ENCODE peak calls at places on chromosomes 3 and 15, in four cellular contexts. One of them, this sample, is unnamed.

GRCh38 chr15:92803852-92804609 is 96.1 kb upstream of the CHD2 start:
- DNase-seq in GM12878: peak; percentile 65
- DNase-seq in K562: peak; percentile 86
- DNase-seq in WTC11: no peak
- DNase-seq in this sample: no peak

GRCh38 chr15:60511351-60512157 is 32.6 kb upstream of the ICE2 start:
- DNase-seq in GM12878: no peak
- DNase-seq in WTC11: no peak
- DNase-seq in K562: no peak
- DNase-seq in this sample: no peak

GRCh38 chr3:194300936-194301335 is 50.2 kb downstream of the CPN2 start:
- DNase-seq in K562: no peak
- DNase-seq in GM12878: no peak
- DNase-seq in WTC11: no peak
- DNase-seq in this sample: no peak

GRCh38 chr3:82293867-82294266 is 532.4 kb upstream of the GBE1 start:
- DNase-seq in K562: no peak
- DNase-seq in GM12878: peak; percentile 57
- DNase-seq in WTC11: no peak
- DNase-seq in this sample: no peak

GRCh38 chr3:113496924-113497323 is 18.0 kb downstream of the SPICE1 start:
- DNase-seq in WTC11: no peak
- DNase-seq in GM12878: no peak
- DNase-seq in K562: no peak
- DNase-seq in this sample: no peak

GRCh38 chr3:126317029-126317996 is 39.9 kb downstream of the KLF15 start:
- DNase-seq in K562: no peak
- DNase-seq in WTC11: no peak
- DNase-seq in GM12878: no peak
- DNase-seq in this sample: no peak

GRCh38 chr15:84871428-84871985 is 13.0 kb upstream of the SLC28A1 start:
- DNase-seq in GM12878: no peak
- DNase-seq in WTC11: no peak
- DNase-seq in K562: no peak
- DNase-seq in this sample: no peak

GRCh38 chr15:100108346-100108745 is 233.4 kb downstream of the ADAMTS17 start:
- DNase-seq in GM12878: no peak
- DNase-seq in K562: no peak
- DNase-seq in WTC11: no peak
- DNase-seq in this sample: no peak

GRCh38 chr15:101113114-101114005 is 138.5 kb downstream of the CHSY1 start:
- DNase-seq in WTC11: no peak
- DNase-seq in GM12878: no peak
- DNase-seq in K562: no peak
- DNase-seq in this sample: no peak

GRCh38 chr3:172070269-172070668 is 30.9 kb downstream of the FNDC3B start:
- DNase-seq in WTC11: no peak
- DNase-seq in K562: no peak
- DNase-seq in GM12878: no peak
- DNase-seq in this sample: no peak

GRCh38 chr3:45194791-45195190 is 31.3 kb downstream of the TMEM158 start:
- DNase-seq in K562: no peak
- DNase-seq in GM12878: no peak
- DNase-seq in WTC11: no peak
- DNase-seq in this sample: no peak

GRCh38 chr3:169165196-169166159 is 498.0 kb downstream of the MECOM start:
- DNase-seq in K562: no peak
- DNase-seq in WTC11: no peak
- DNase-seq in GM12878: no peak
- DNase-seq in this sample: no peak

GRCh38 chr3:47565861-47566550 is 12.7 kb downstream of the CSPG5 start:
- DNase-seq in K562: no peak
- DNase-seq in GM12878: no peak
- DNase-seq in WTC11: peak; percentile 28
- DNase-seq in this sample: peak; percentile 41

GRCh38 chr3:182233405-182233804 is 521.7 kb downstream of the SOX2 start:
- DNase-seq in GM12878: no peak
- DNase-seq in WTC11: no peak
- DNase-seq in K562: no peak
- DNase-seq in this sample: no peak

GRCh38 chr3:72794079-72794478 is 54.2 kb downstream of the SHQ1 start:
- DNase-seq in K562: no peak
- DNase-seq in WTC11: no peak
- DNase-seq in GM12878: no peak
- DNase-seq in this sample: no peak

GRCh38 chr15:72835289-72835890 is 51.8 kb upstream of the ADPGK start:
- DNase-seq in GM12878: no peak
- DNase-seq in WTC11: peak; percentile 50
- DNase-seq in K562: no peak
- DNase-seq in this sample: no peak

GRCh38 chr15:99911824-99912223 is 178.6 kb upstream of the LYSMD4 start:
- DNase-seq in K562: no peak
- DNase-seq in WTC11: no peak
- DNase-seq in GM12878: no peak
- DNase-seq in this sample: no peak

GRCh38 chr3:137764001-137764433 is at the start of gene SOX14:
- DNase-seq in GM12878: no peak
- DNase-seq in WTC11: peak; percentile 96
- DNase-seq in K562: no peak
- DNase-seq in this sample: peak; percentile 48

GRCh38 chr3:187648177-187648576 is 22.0 kb downstream of the SST start:
- DNase-seq in K562: no peak
- DNase-seq in WTC11: no peak
- DNase-seq in GM12878: peak; percentile 1
- DNase-seq in this sample: no peak

GRCh38 chr3:52090620-52091468 is 34.5 kb upstream of the DUSP7 start:
- DNase-seq in WTC11: no peak
- DNase-seq in K562: no peak
- DNase-seq in GM12878: no peak
- DNase-seq in this sample: no peak

GRCh38 chr3:52891615-52892081 is 5.7 kb downstream of the STIMATE start:
- DNase-seq in WTC11: no peak
- DNase-seq in GM12878: no peak
- DNase-seq in K562: no peak
- DNase-seq in this sample: no peak

GRCh38 chr3:179038216-179038898 is 33.3 kb downstream of the ZMAT3 start:
- DNase-seq in GM12878: no peak
- DNase-seq in WTC11: no peak
- DNase-seq in K562: no peak
- DNase-seq in this sample: no peak

GRCh38 chr3:143056372-143056771 is 55.0 kb downstream of the U2SURP start:
- DNase-seq in WTC11: no peak
- DNase-seq in K562: no peak
- DNase-seq in GM12878: no peak
- DNase-seq in this sample: no peak

GRCh38 chr3:157469571-157470294 is 33.1 kb downstream of the PTX3 start:
- DNase-seq in WTC11: no peak
- DNase-seq in K562: no peak
- DNase-seq in GM12878: no peak
- DNase-seq in this sample: no peak

GRCh38 chr3:159904911-159905310 is 83.7 kb upstream of the IL12A start:
- DNase-seq in GM12878: no peak
- DNase-seq in WTC11: no peak
- DNase-seq in K562: no peak
- DNase-seq in this sample: no peak

GRCh38 chr15:81337713-81338157 is 13.8 kb upstream of the STARD5 start:
- DNase-seq in WTC11: no peak
- DNase-seq in GM12878: no peak
- DNase-seq in K562: no peak
- DNase-seq in this sample: no peak

GRCh38 chr15:63065262-63066234 is 23.0 kb downstream of the TPM1 start:
- DNase-seq in WTC11: no peak
- DNase-seq in K562: no peak
- DNase-seq in GM12878: no peak
- DNase-seq in this sample: no peak

GRCh38 chr15:39432935-39433334 is 147.9 kb upstream of the THBS1 start:
- DNase-seq in WTC11: no peak
- DNase-seq in K562: no peak
- DNase-seq in GM12878: no peak
- DNase-seq in this sample: no peak

GRCh38 chr3:27479816-27480543 is 4.2 kb downstream of the SLC4A7 start:
- DNase-seq in WTC11: no peak
- DNase-seq in GM12878: no peak
- DNase-seq in K562: no peak
- DNase-seq in this sample: no peak

GRCh38 chr15:49758856-49759255 is 138.0 kb downstream of the DTWD1 start:
- DNase-seq in WTC11: no peak
- DNase-seq in GM12878: no peak
- DNase-seq in K562: no peak
- DNase-seq in this sample: no peak

GRCh38 chr3:33023176-33024136 is 72.0 kb downstream of the CCR4 start:
- DNase-seq in GM12878: no peak
- DNase-seq in K562: no peak
- DNase-seq in WTC11: no peak
- DNase-seq in this sample: no peak

GRCh38 chr3:134449277-134449676 is 36.5 kb downstream of the ANAPC13 start:
- DNase-seq in K562: peak; percentile 7
- DNase-seq in GM12878: no peak
- DNase-seq in WTC11: peak; percentile 64
- DNase-seq in this sample: peak; percentile 29

GRCh38 chr15:75891895-75892294 is 11.8 kb upstream of the FBXO22 start:
- DNase-seq in WTC11: no peak
- DNase-seq in K562: no peak
- DNase-seq in GM12878: no peak
- DNase-seq in this sample: no peak

GRCh38 chr3:44125241-44125640 is 116.4 kb upstream of the TOPAZ1 start:
- DNase-seq in WTC11: no peak
- DNase-seq in GM12878: no peak
- DNase-seq in K562: no peak
- DNase-seq in this sample: no peak

GRCh38 chr3:188370081-188370830 is 216.3 kb downstream of the LPP start:
- DNase-seq in K562: no peak
- DNase-seq in GM12878: no peak
- DNase-seq in WTC11: no peak
- DNase-seq in this sample: no peak

GRCh38 chr3:114444216-114444615 is 150.4 kb downstream of the TIGIT start:
- DNase-seq in WTC11: no peak
- DNase-seq in GM12878: no peak
- DNase-seq in K562: no peak
- DNase-seq in this sample: no peak

GRCh38 chr15:81133782-81134461 is at the start of gene CFAP161:
- DNase-seq in WTC11: peak; percentile 95
- DNase-seq in K562: no peak
- DNase-seq in GM12878: no peak
- DNase-seq in this sample: peak; percentile 93

GRCh38 chr15:77986891-77987764 is 90.4 kb downstream of the TBC1D2B start:
- DNase-seq in GM12878: no peak
- DNase-seq in WTC11: peak; percentile 50
- DNase-seq in K562: no peak
- DNase-seq in this sample: no peak

GRCh38 chr15:40856736-40857135 is 12.9 kb downstream of the SPINT1 start:
- DNase-seq in GM12878: no peak
- DNase-seq in K562: no peak
- DNase-seq in WTC11: no peak
- DNase-seq in this sample: no peak
- TF ChIP-seq USF1 in GM12878: no peak
- TF ChIP-seq USF1 in K562: no peak
- TF ChIP-seq USF1 in WTC11: no peak
- TF ChIP-seq USF1 in this sample: no peak

GRCh38 chr3:15341030-15341726 is 8.8 kb upstream of the SH3BP5 start:
- DNase-seq in GM12878: no peak
- DNase-seq in WTC11: no peak
- DNase-seq in K562: no peak
- DNase-seq in this sample: no peak

GRCh38 chr3:15345051-15345607 is 12.7 kb upstream of the SH3BP5 start:
- DNase-seq in GM12878: no peak
- DNase-seq in WTC11: no peak
- DNase-seq in K562: no peak
- DNase-seq in this sample: no peak

GRCh38 chr3:15342945-15343344 is 10.6 kb upstream of the SH3BP5 start:
- DNase-seq in WTC11: no peak
- DNase-seq in K562: no peak
- DNase-seq in GM12878: no peak
- DNase-seq in this sample: no peak

GRCh38 chr3:15339786-15340215 is 7.4 kb upstream of the SH3BP5 start:
- DNase-seq in GM12878: no peak
- DNase-seq in WTC11: no peak
- DNase-seq in K562: peak; percentile 72
- DNase-seq in this sample: no peak

GRCh38 chr3:15342252-15342651 is 9.9 kb upstream of the SH3BP5 start:
- DNase-seq in GM12878: no peak
- DNase-seq in K562: no peak
- DNase-seq in WTC11: no peak
- DNase-seq in this sample: no peak
- TF ChIP-seq USF1 in GM12878: no peak
- TF ChIP-seq USF1 in K562: no peak
- TF ChIP-seq USF1 in WTC11: no peak
- TF ChIP-seq USF1 in this sample: no peak

GRCh38 chr3:122563717-122564025 is 429 bp downstream of the PARP9 start:
- DNase-seq in GM12878: no peak
- DNase-seq in WTC11: no peak
- DNase-seq in K562: peak; percentile 13
- DNase-seq in this sample: peak; percentile 30
- TF ChIP-seq USF1 in GM12878: no peak
- TF ChIP-seq USF1 in WTC11: no peak
- TF ChIP-seq USF1 in K562: no peak
- TF ChIP-seq USF1 in this sample: no peak

DNA sequence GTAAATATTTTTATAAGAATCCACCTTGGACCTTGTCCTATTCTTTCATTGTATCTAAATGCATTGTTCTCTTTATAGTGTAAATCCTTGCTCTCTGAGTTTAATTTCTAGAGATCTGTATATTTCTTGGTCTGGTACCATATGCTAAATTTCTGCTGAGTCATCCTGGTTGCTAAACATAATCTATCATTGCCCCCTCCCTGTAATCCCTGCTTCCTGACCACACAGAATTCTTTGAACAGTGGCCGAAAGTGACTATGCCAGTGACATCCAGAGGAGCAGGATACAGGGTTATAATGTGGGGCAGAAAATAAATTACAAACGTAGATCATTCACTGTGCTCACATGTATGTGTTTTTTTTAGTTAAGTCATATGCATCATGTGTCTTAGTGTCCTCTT is 143.1 kb downstream of the DIPK2A start:
- DNase-seq in WTC11: no peak
- DNase-seq in GM12878: no peak
- DNase-seq in K562: peak; percentile 17
- DNase-seq in this sample: no peak
- TF ChIP-seq USF1 in WTC11: no peak
- TF ChIP-seq USF1 in GM12878: no peak
- TF ChIP-seq USF1 in K562: no peak
- TF ChIP-seq USF1 in this sample: no peak

This sample was measured in SK-N-SH.